ENCODE peak calls at places on chromosomes 3 and 15, in four cellular contexts. One of them, this sample, is unnamed.

GRCh38 chr15:59594991-59595390 is 16.6 kb upstream of the GCNT3 start:
- DNase-seq in sigmoid colon: no peak
- DNase-seq in stimulated activated CD8-positive, alpha-beta memory T cell treated with anti-CD3 and anti-CD28 coated beads, Interleukin-12 subunit alpha, Interleukin-12 subunit beta, amount 100 ng/mL, for 4 hours: no peak
- DNase-seq in HFF-Myc: no peak
- DNase-seq in this sample: no peak

GRCh38 chr15:56985871-56986270 is 67.4 kb downstream of the TCF12 start:
- DNase-seq in sigmoid colon: no peak
- DNase-seq in stimulated activated CD8-positive, alpha-beta memory T cell treated with anti-CD3 and anti-CD28 coated beads, Interleukin-12 subunit alpha, Interleukin-12 subunit beta, amount 100 ng/mL, for 4 hours: no peak
- DNase-seq in HFF-Myc: no peak
- DNase-seq in this sample: no peak

GRCh38 chr15:60004846-60005351 is 788 bp downstream of the FOXB1 start:
- DNase-seq in sigmoid colon: no peak
- DNase-seq in stimulated activated CD8-positive, alpha-beta memory T cell treated with anti-CD3 and anti-CD28 coated beads, Interleukin-12 subunit alpha, Interleukin-12 subunit beta, amount 100 ng/mL, for 4 hours: no peak
- DNase-seq in HFF-Myc: no peak
- DNase-seq in this sample: no peak

GRCh38 chr15:70741677-70742293 is 21.6 kb downstream of the UACA start:
- DNase-seq in sigmoid colon: no peak
- DNase-seq in stimulated activated CD8-positive, alpha-beta memory T cell treated with anti-CD3 and anti-CD28 coated beads, Interleukin-12 subunit alpha, Interleukin-12 subunit beta, amount 100 ng/mL, for 4 hours: no peak
- DNase-seq in HFF-Myc: peak
- DNase-seq in this sample: no peak

GRCh38 chr15:90002428-90002844 is 1.3 kb downstream of the ZNF710 start:
- DNase-seq in sigmoid colon: peak
- DNase-seq in stimulated activated CD8-positive, alpha-beta memory T cell treated with anti-CD3 and anti-CD28 coated beads, Interleukin-12 subunit alpha, Interleukin-12 subunit beta, amount 100 ng/mL, for 4 hours: no peak
- DNase-seq in HFF-Myc: no peak
- DNase-seq in this sample: no peak

GRCh38 chr3:37590328-37591079 is 271.2 kb upstream of the CTDSPL start:
- DNase-seq in sigmoid colon: peak
- DNase-seq in stimulated activated CD8-positive, alpha-beta memory T cell treated with anti-CD3 and anti-CD28 coated beads, Interleukin-12 subunit alpha, Interleukin-12 subunit beta, amount 100 ng/mL, for 4 hours: no peak
- DNase-seq in HFF-Myc: no peak
- DNase-seq in this sample: peak

GRCh38 chr3:111210003-111210699 is 138.5 kb downstream of the NECTIN3 start:
- DNase-seq in sigmoid colon: no peak
- DNase-seq in stimulated activated CD8-positive, alpha-beta memory T cell treated with anti-CD3 and anti-CD28 coated beads, Interleukin-12 subunit alpha, Interleukin-12 subunit beta, amount 100 ng/mL, for 4 hours: no peak
- DNase-seq in HFF-Myc: no peak
- DNase-seq in this sample: no peak

GRCh38 chr3:30610702-30611410 is 4.5 kb downstream of the TGFBR2 start:
- DNase-seq in sigmoid colon: no peak
- DNase-seq in stimulated activated CD8-positive, alpha-beta memory T cell treated with anti-CD3 and anti-CD28 coated beads, Interleukin-12 subunit alpha, Interleukin-12 subunit beta, amount 100 ng/mL, for 4 hours: no peak
- DNase-seq in HFF-Myc: no peak
- DNase-seq in this sample: no peak

GRCh38 chr3:184345678-184346144 is 8.3 kb downstream of the FAM131A start:
- DNase-seq in sigmoid colon: no peak
- DNase-seq in stimulated activated CD8-positive, alpha-beta memory T cell treated with anti-CD3 and anti-CD28 coated beads, Interleukin-12 subunit alpha, Interleukin-12 subunit beta, amount 100 ng/mL, for 4 hours: no peak
- DNase-seq in HFF-Myc: no peak
- DNase-seq in this sample: no peak

GRCh38 chr3:189570916-189571315 is 60.3 kb upstream of the TP63 start:
- DNase-seq in sigmoid colon: no peak
- DNase-seq in stimulated activated CD8-positive, alpha-beta memory T cell treated with anti-CD3 and anti-CD28 coated beads, Interleukin-12 subunit alpha, Interleukin-12 subunit beta, amount 100 ng/mL, for 4 hours: no peak
- DNase-seq in HFF-Myc: no peak
- DNase-seq in this sample: no peak